ENCODE peak calls at places on chromosome 4, in seven cellular contexts. B, P, T, S, W, D and U are unnamed samples.

GRCh38 chr4:110467400-110467799 is 8.6 kb upstream of the ENPEP start:
- DNase-seq in B (no peak), P (no peak), T (no peak), S (no peak), W (no peak), D (no peak), U (no peak)

GRCh38 chr4:5963611-5964010 is 54.6 kb downstream of the C4orf50 start:
- DNase-seq in B (no peak), P (no peak), T (no peak), S (no peak), W (no peak), D (no peak), U (no peak)

GRCh38 chr4:80492761-80493160 is 157.2 kb downstream of the CFAP299 start:
- DNase-seq in B (no peak), P (no peak), T (no peak), S (peak), W (no peak), D (no peak), U (no peak)

GRCh38 chr4:5863461-5864113 is 29.3 kb downstream of the CRMP1 start:
- DNase-seq in B (peak), P (no peak), T (peak), S (no peak), W (no peak), D (no peak), U (peak)

GRCh38 chr4:122765702-122766352 is 33.3 kb downstream of the BBS12 start:
- DNase-seq in B (no peak), P (no peak), T (peak), S (no peak), W (no peak), D (no peak), U (peak)

GRCh38 chr4:32022071-32022470 is 1301.9 kb downstream of the PCDH7 start:
- DNase-seq in B (no peak), P (no peak), T (peak), S (no peak), W (no peak), D (no peak), U (peak)

GRCh38 chr4:167234388-167234881 is at the start of gene SPOCK3:
- DNase-seq in B (no peak), P (no peak), T (no peak), S (no peak), W (peak), D (peak), U (peak)

GRCh38 chr4:158239196-158239595 is 28.9 kb downstream of the TMEM144 start:
- DNase-seq in B (no peak), P (no peak), T (no peak), S (no peak), W (no peak), D (no peak), U (no peak)